ENCODE peak calls at places on chromosome 13, in nine cellular contexts. K is AG04450; J is fibroblast of lung; P is ovary; L is gastrocnemius medialis; F is stomach; C is CD4-positive, alpha-beta T cell; B is psoas muscle; E is thoracic aorta. V is an unnamed sample. For H3K27me3, the result is how much of the 10 kb centered on the place peaks cover.

GRCh38 chr13:55745828-55746227 is 1394.9 kb upstream of the PRR20A start:
- DNase-seq in K (no peak), J (no peak), P (no peak), L (no peak), F (no peak), C (no peak), B (no peak), E (no peak), V (no peak)

GRCh38 chr13:20161275-20161950 is 561 bp upstream of the GJA3 start:
- DNase-seq in K (no peak), J (no peak), P (no peak), L (no peak), F (no peak), C (peak), B (no peak), E (no peak), V (peak)

GRCh38 chr13:30179547-30180256 is 127.6 kb downstream of the KATNAL1 start:
- DNase-seq in K (no peak), J (no peak), P (no peak), L (no peak), F (no peak), C (no peak), B (no peak), E (no peak), V (no peak)

GRCh38 chr13:76992548-76993001 is 694 bp downstream of the CLN5 start:
- DNase-seq in K (no peak), J (peak), P (peak), L (no peak), F (no peak), C (peak), B (no peak), E (no peak), V (peak)

GRCh38 chr13:83007226-83007625 is 875.0 kb downstream of the SLITRK1 start:
- DNase-seq in K (no peak), J (no peak), P (no peak), L (no peak), F (no peak), C (no peak), B (no peak), E (no peak), V (no peak)

GRCh38 chr13:47433461-47434005 is 536.7 kb upstream of the HTR2A start:
- DNase-seq in K (no peak), J (peak), P (no peak), L (no peak), F (no peak), C (no peak), B (no peak), E (no peak), V (no peak)

GRCh38 chr13:38496956-38497355 is 147.3 kb downstream of the UFM1 start:
- DNase-seq in K (no peak), J (no peak), P (no peak), L (no peak), F (no peak), C (no peak), B (no peak), E (no peak), V (no peak)

GRCh38 chr13:98372886-98373285 is 195.8 kb upstream of the RNF113B start:
- DNase-seq in K (peak), J (peak), P (no peak), L (peak), F (no peak), C (no peak), B (peak), E (no peak), V (no peak)

GRCh38 chr13:42847891-42848663 is 66.7 kb downstream of the FAM216B start:
- DNase-seq in K (no peak), J (no peak), P (no peak), L (no peak), F (no peak), C (no peak), B (no peak), E (no peak), V (no peak)

GRCh38 chr13:79404985-79405384 is 1.1 kb downstream of the RBM26 start:
- DNase-seq in K (no peak), J (peak), P (no peak), L (no peak), F (no peak), C (no peak), B (no peak), E (no peak), V (no peak)

GRCh38 chr13:46804391-46804815 is 7.4 kb upstream of the ESD start:
- DNase-seq in K (peak), J (peak), P (no peak), L (no peak), F (no peak), C (no peak), B (no peak), E (no peak), V (no peak)

GRCh38 chr13:111664060-111664459 is 343.6 kb downstream of the TEX29 start:
- DNase-seq in K (no peak), J (no peak), P (peak), L (no peak), F (no peak), C (no peak), B (no peak), E (no peak), V (no peak)
- H3K27me3 ChIP-seq in K (under half), J (under half), P (under half), L (under half), F (under half), C (under half), B (under half), E (under half), V (under half)

GRCh38 chr13:27016871-27017270 is 154.7 kb downstream of the USP12 start:
- DNase-seq in K (no peak), J (no peak), P (no peak), L (no peak), F (no peak), C (no peak), B (no peak), E (no peak), V (no peak)

GRCh38 chr13:27020415-27020814 is 151.2 kb downstream of the USP12 start:
- DNase-seq in K (no peak), J (no peak), P (no peak), L (no peak), F (no peak), C (no peak), B (no peak), E (no peak), V (no peak)

GRCh38 chr13:27014406-27015359 is 156.9 kb downstream of the USP12 start:
- DNase-seq in K (no peak), J (no peak), P (no peak), L (no peak), F (no peak), C (no peak), B (no peak), E (no peak), V (no peak)

GRCh38 chr13:27018882-27019281 is 152.7 kb downstream of the USP12 start:
- DNase-seq in K (no peak), J (no peak), P (no peak), L (no peak), F (no peak), C (no peak), B (no peak), E (no peak), V (no peak)

DNA sequence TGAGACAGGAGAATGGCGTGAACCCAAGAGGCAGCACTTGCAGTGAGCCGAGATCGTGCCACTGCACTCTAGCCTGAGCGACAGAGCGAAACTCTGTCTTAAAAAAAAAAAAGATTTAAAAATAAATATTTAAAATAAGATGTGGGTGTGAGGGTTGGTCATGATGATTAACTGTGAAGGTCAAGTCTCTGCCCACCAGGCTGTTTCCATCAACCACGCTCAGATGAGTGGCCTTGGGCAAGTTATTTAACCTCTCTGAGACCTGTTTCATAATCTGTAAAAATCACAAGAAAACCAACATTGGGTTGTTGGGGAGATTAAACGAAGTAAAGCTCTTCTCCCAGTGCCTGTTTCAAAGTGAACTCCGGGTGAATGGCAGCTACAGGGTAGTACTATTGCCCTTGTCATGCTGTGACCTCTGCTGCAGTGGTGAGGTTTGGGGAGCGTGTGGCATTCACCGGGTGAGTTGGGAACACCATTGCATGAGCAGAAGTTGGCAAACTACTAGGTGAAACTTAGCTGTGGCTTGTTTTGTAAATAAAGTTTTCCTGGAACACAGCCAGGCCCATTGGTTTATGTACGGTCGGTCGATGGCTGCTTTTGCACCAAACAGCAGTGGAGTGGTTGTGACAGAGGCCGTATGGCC is 153.3 kb downstream of the USP12 start:
- DNase-seq in K (no peak), J (no peak), P (no peak), L (no peak), F (peak), C (no peak), B (no peak), E (no peak), V (no peak)
- TF ChIP-seq CTCF in K (no peak), J (no peak), P (no peak), L (no peak), F (no peak), C (no peak), B (no peak), E (no peak), V (no peak)

DNA sequence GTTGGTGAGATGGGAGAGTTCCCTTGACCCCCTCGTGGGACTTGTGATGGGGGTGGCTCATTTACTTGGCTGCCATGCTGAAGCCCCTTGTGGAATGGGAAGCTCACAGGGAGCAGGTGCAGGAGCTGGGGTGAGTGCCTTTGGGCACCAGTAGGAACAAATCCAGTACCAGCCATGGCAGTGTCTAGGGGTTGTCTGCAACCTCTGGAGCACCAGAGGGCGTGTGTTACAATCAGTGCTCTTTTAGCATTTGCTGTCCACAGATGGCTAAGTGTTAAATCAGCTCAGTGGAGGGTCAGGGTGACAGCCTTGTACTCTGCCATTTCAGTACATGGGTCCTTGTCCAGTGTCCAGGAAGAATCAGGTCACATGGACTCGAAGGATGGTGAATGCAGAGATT is 75.6 kb downstream of the ATP8A2 start:
- DNase-seq in K (no peak), J (no peak), P (no peak), L (no peak), F (no peak), C (no peak), B (no peak), E (no peak), V (no peak)
- H3K27me3 ChIP-seq in K (under half), J (under half), P (under half), L (under half), F (under half), C (under half), B (under half), E (under half), V (under half)

DNA sequence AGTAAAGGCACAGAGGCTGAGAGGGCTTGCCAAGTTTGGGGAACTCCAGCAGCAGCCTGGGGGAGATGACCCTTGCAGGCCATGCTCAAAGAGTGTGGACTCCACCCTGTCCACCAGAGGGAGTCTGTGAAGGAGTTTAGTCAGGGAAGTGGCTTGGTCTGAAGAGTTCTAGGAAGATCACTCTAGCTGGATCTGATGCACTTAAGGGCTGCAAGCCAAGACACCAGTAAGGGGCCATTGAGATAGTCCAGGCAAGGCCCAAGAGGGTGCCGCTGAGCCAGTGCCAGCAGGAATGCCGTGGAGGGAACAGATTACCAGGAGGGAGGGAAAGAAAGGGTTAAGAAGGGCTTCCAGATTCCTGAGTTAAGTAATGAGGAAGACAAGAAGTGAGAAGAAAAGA is 68.7 kb downstream of the ZAR1L start:
- DNase-seq in K (no peak), J (peak), P (no peak), L (no peak), F (peak), C (no peak), B (no peak), E (no peak), V (no peak)
- TF ChIP-seq CTCF in K (peak), J (peak), P (peak), L (peak), F (peak), C (peak), B (peak), E (peak), V (peak)

V was measured in CD8-positive, alpha-beta T cell.